ENCODE peak calls at places on chromosomes 4 and X, in four cellular contexts. L, Z, D and B are unnamed samples.

GRCh38 chrX:17552251-17552650 is 177.3 kb downstream of the NHS start:
- DNase-seq in L (no peak), Z (peak; percentile 73), D (peak; percentile 66), B (no peak)

GRCh38 chr4:86895692-86896488 is 3.7 kb upstream of the C4orf36 start:
- DNase-seq in L (peak; percentile 57), Z (peak; percentile 85), D (peak; percentile 78), B (peak; percentile 68)

GRCh38 chr4:7708981-7709380 is 230.7 kb downstream of the AFAP1 start:
- DNase-seq in L (no peak), Z (no peak), D (no peak), B (no peak)

GRCh38 chrX:84248226-84248625 is 60.2 kb upstream of the RPS6KA6 start:
- DNase-seq in L (no peak), Z (peak; percentile 65), D (peak; percentile 69), B (no peak)

GRCh38 chrX:100435726-100436125 is 25.7 kb upstream of the PCDH19 start:
- DNase-seq in L (no peak), Z (no peak), D (no peak), B (no peak)

GRCh38 chrX:88865634-88866033 is 118.6 kb downstream of the CPXCR1 start:
- DNase-seq in L (no peak), Z (no peak), D (no peak), B (no peak)

GRCh38 chrX:19334945-19335626 is 8.6 kb upstream of the PDHA1 start:
- DNase-seq in L (no peak), Z (peak; percentile 49), D (peak; percentile 50), B (peak; percentile 46)

GRCh38 chrX:18206657-18207056 is 14.0 kb downstream of the BEND2 start:
- DNase-seq in L (no peak), Z (no peak), D (no peak), B (no peak)

GRCh38 chr4:101232074-101232776 is 115.1 kb downstream of the PPP3CA start:
- DNase-seq in L (no peak), Z (peak; percentile 92), D (peak; percentile 82), B (no peak)

GRCh38 chr4:128810331-128810870 is 901 bp downstream of the JADE1 start:
- DNase-seq in L (peak; percentile 29), Z (peak; percentile 60), D (peak; percentile 57), B (peak; percentile 72)

GRCh38 chr4:3765271-3766206 is 646 bp upstream of the ADRA2C start:
- DNase-seq in L (no peak), Z (peak; percentile 42), D (peak; percentile 53), B (peak; percentile 76)
- TF ChIP-seq CTCF in L (no peak), Z (no peak), D (no peak), B (peak; percentile 22)

DNA sequence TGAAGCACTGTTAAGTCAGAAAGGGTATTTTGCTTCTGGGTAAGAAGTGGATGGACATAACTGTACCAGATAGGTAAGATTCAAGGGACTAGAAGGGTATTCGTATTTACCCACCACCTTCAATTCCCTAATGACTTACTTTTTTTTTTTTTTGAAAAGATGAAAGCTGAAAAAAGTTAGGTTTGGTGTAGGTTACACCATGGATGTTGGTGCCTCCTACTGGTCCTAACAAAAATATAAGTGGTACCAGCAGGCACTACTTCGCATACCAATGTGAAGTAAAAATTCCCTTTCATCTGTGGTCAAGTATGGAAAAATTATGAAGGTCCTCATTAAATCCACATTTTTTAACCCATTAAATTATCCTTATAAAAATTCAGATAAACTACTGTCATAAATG is 7.2 kb downstream of the ANKRD17 start:
- DNase-seq in L (no peak), Z (peak; percentile 42), D (no peak), B (no peak)
- TF ChIP-seq CTCF in L (no peak), Z (peak; percentile 16), D (no peak), B (no peak)

GRCh38 chr4:71732706-71733105 is 51.2 kb downstream of the GC start:
- DNase-seq in L (no peak), Z (peak; percentile 60), D (peak; percentile 35), B (peak; percentile 23)
- TF ChIP-seq CTCF in L (no peak), Z (peak; percentile 47), D (peak; percentile 34), B (peak; percentile 51)

GRCh38 chr4:55635760-55636621 is at the start of gene NMU:
- DNase-seq in L (peak; percentile 51), Z (peak; percentile 12), D (peak; percentile 14), B (peak; percentile 68)
- TF ChIP-seq CTCF in L (no peak), Z (no peak), D (no peak), B (peak; percentile 42)

GRCh38 chrX:32532282-32532681 is 679.1 kb downstream of the DMD start:
- DNase-seq in L (no peak), Z (peak; percentile 68), D (no peak), B (no peak)

GRCh38 chrX:32525234-32525633 is 686.1 kb downstream of the DMD start:
- DNase-seq in L (no peak), Z (no peak), D (no peak), B (no peak)

GRCh38 chrX:32533848-32534247 is 677.5 kb downstream of the DMD start:
- DNase-seq in L (no peak), Z (no peak), D (no peak), B (no peak)

DNA sequence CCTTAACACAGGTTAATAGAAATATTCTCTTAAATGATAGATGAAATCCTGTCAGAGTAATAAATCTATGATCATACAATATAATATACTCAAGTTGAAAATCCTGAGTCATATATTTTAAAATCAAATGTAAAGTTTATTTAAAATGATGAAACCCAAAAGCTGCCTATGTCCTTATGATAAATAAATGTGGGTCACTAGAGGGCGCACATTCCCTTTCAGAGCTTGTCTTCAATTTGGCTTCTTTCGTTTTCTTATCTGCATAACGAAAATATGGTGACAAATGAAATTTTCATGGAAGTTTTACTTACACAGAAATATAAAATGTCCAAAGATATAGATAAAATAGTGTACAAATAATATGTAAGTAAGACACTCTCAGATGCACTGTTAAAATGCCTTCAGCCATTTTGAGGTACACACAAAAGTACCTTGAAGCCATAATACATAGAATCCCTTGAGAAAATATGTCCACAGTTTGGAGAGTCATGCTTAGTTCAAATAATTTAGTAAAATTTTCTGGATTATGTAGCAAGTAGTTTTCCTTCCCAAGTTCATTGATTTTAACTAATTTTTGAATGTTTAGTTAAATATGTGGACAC is 680.4 kb downstream of the DMD start:
- DNase-seq in L (peak; percentile 19), Z (peak; percentile 70), D (peak; percentile 53), B (peak; percentile 20)
- TF ChIP-seq CTCF in L (peak; percentile 67), Z (peak; percentile 33), D (peak; percentile 59), B (peak; percentile 73)

GRCh38 chr4:88528861-88529260 is 5.3 kb upstream of the PYURF start:
- DNase-seq in L (no peak), Z (peak; percentile 46), D (no peak), B (no peak)
- TF ChIP-seq CTCF in L (no peak), Z (peak; percentile 3), D (no peak), B (no peak)

GRCh38 chr4:172898715-172899114 is 269.9 kb upstream of the GALNT7 start:
- DNase-seq in L (no peak), Z (no peak), D (no peak), B (no peak)

GRCh38 chr4:172900880-172901279 is 267.7 kb upstream of the GALNT7 start:
- DNase-seq in L (no peak), Z (no peak), D (no peak), B (no peak)

GRCh38 chr4:172895699-172896098 is 272.9 kb upstream of the GALNT7 start:
- DNase-seq in L (no peak), Z (no peak), D (no peak), B (no peak)

GRCh38 chr4:172897046-172897445 is 271.6 kb upstream of the GALNT7 start:
- DNase-seq in L (no peak), Z (no peak), D (no peak), B (no peak)

DNA sequence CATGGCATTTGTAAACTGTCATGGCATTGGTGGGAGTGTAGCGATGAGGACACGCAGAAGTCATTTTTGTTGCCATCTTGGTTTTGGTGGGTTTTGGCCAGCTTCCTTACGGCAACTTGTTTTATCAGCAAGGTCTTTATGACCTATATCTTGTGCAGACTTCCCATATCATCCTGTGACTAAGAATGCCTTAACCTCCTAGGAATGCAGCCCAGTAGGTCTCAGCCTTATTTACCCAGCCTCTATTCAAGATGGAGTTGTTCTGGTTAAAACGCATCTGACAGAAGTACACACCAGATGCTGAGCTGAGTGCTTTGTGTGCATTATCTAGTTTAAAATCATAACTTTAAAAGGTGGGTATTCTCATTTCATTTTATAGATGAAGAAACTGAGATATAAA is 268.8 kb upstream of the GALNT7 start:
- DNase-seq in L (no peak), Z (no peak), D (no peak), B (no peak)
- TF ChIP-seq CTCF in L (no peak), Z (no peak), D (no peak), B (no peak)

DNA sequence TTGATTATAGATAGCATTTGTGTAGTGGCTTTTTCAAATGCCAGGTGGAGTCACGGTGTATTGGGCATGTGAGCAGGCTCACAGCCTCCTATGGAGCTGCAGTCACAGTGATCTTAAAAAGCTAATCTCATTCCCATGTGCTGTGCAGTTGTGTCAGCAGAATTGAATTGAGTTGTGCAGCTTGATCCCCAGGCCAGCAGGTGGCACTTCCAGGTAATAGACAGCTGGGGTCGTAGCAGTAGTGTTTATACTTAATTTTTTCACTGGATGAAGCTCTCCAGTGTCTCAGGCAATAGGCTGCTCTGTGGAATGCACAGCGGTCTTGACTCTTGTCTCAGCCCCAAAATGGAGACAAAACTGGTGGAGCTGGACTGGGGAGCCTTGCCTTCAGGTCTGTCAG is 1028.1 kb downstream of the SH3BGRL start:
- DNase-seq in L (no peak), Z (no peak), D (no peak), B (no peak)
- TF ChIP-seq CTCF in L (no peak), Z (no peak), D (no peak), B (peak; percentile 16)

DNA sequence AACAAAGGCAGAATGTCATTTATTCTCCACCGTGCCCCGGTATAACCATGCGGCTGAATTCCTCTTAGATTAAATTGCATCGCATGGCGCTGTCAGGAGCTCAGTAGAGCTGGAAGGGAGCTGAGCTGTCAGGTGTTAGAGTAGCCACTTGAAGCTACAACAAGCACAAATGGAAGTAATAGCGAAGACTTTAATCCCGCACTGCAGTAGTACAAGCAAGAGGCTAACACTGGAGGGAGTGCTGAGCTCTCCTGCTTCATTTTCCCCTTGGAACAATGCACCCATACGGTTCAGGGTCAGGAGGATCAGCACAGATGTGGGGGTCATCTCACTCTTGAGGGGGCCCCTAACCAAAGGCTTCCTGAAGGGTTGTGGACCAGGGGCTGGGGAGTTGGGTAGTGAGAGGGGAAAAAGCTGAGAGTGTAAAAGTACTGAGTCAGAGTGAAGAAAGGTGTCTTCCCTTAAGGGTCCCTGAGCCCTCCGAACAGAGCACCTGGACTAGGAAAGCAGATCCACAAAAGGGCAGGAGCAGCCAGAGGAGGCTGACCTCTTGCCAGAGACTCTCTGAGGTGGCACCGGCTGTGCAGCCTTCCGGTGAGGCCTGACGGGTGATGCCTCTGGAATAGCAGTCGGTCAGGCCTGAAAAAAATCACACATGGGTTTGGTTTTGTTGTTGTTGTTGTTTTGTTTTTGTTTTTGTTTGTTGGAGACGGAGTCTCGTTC is 36.0 kb upstream of the CBR4 start:
- DNase-seq in L (no peak), Z (no peak), D (no peak), B (no peak)
- TF ChIP-seq CTCF in L (no peak), Z (no peak), D (no peak), B (no peak)

DNA sequence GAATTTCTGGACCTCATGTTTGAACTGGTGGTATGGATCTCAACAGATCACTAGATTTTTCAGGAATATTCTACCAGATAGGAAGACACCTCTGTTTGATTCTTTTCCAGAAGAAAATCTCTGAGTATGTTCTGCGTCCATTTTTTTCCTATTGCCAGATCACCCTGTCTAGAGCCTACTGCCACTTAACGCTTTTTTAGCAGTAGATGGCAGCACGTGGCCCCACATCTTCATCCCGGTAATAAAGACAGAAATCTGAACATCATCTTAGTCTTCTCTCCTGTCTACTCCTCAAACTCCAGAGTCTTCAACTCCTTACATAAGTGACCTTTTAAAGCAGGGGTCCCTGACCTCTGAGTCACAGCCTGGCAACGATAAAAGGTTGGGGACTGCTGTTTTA is 184.7 kb downstream of the TMA16 start:
- DNase-seq in L (no peak), Z (peak; percentile 13), D (peak; percentile 39), B (no peak)
- TF ChIP-seq CTCF in L (no peak), Z (no peak), D (peak; percentile 33), B (no peak)